ENCODE peak calls at places on chromosome 5, in nine cellular contexts. I, V, Y, N, H, M, C, F and L are unnamed samples.

GRCh38 chr5:167671176-167671575 is 620.3 kb upstream of the WWC1 start:
- DNase-seq in I (no peak), V (no peak), Y (no peak), N (no peak), H (no peak), M (peak), C (no peak), F (no peak), L (no peak)

GRCh38 chr5:80275347-80275746 is 19.5 kb upstream of the SERINC5 start:
- DNase-seq in I (no peak), V (no peak), Y (peak), N (no peak), H (peak), M (peak), C (peak), F (peak), L (peak)

GRCh38 chr5:140628711-140629110 is 4.3 kb downstream of the CD14 start:
- DNase-seq in I (no peak), V (no peak), Y (no peak), N (no peak), H (no peak), M (peak), C (no peak), F (no peak), L (no peak)

GRCh38 chr5:80408475-80408875 is 611 bp downstream of the ZFYVE16 start:
- DNase-seq in I (peak), V (no peak), Y (peak), N (peak), H (peak), M (peak), C (peak), F (peak), L (peak)

GRCh38 chr5:135441256-135441915 is 5.8 kb downstream of the DCANP1 start:
- DNase-seq in I (peak), V (no peak), Y (no peak), N (no peak), H (peak), M (no peak), C (no peak), F (no peak), L (no peak)

GRCh38 chr5:160293901-160294561 is 18.3 kb downstream of the CCNJL start:
- DNase-seq in I (no peak), V (no peak), Y (no peak), N (no peak), H (no peak), M (peak), C (no peak), F (no peak), L (no peak)

GRCh38 chr5:65327582-65327981 is 154.1 kb downstream of the ADAMTS6 start:
- DNase-seq in I (no peak), V (no peak), Y (no peak), N (no peak), H (peak), M (peak), C (no peak), F (no peak), L (peak)

GRCh38 chr5:177527595-177527994 is 10.8 kb upstream of the DDX41 start:
- DNase-seq in I (no peak), V (no peak), Y (no peak), N (no peak), H (no peak), M (no peak), C (no peak), F (no peak), L (no peak)

GRCh38 chr5:135269828-135270545 is 129.0 kb downstream of the MACROH2A1 start:
- DNase-seq in I (no peak), V (no peak), Y (no peak), N (no peak), H (no peak), M (no peak), C (no peak), F (no peak), L (peak)

GRCh38 chr5:107635276-107635675 is 35.5 kb downstream of the EFNA5 start:
- DNase-seq in I (no peak), V (no peak), Y (no peak), N (no peak), H (no peak), M (no peak), C (no peak), F (no peak), L (no peak)

GRCh38 chr5:16558984-16559629 is 57.7 kb downstream of the RETREG1 start:
- DNase-seq in I (no peak), V (no peak), Y (no peak), N (no peak), H (no peak), M (no peak), C (no peak), F (no peak), L (no peak)

GRCh38 chr5:55604611-55605067 is 69.9 kb upstream of the PLPP1 start:
- DNase-seq in I (no peak), V (peak), Y (no peak), N (no peak), H (peak), M (peak), C (no peak), F (no peak), L (peak)

GRCh38 chr5:10467281-10468198 is 25.9 kb downstream of the ROPN1L start:
- DNase-seq in I (no peak), V (peak), Y (no peak), N (no peak), H (peak), M (peak), C (no peak), F (no peak), L (peak)
- H3K4me3 ChIP-seq in I (no peak), V (no peak), Y (no peak), N (no peak), H (no peak), M (no peak), C (no peak), F (no peak), L (no peak)

GRCh38 chr5:73288803-73289720 is 116.1 kb downstream of the TMEM174 start:
- DNase-seq in I (no peak), V (no peak), Y (no peak), N (no peak), H (no peak), M (no peak), C (no peak), F (no peak), L (no peak)

GRCh38 chr5:73286891-73287290 is 113.9 kb downstream of the TMEM174 start:
- DNase-seq in I (no peak), V (no peak), Y (no peak), N (no peak), H (no peak), M (no peak), C (no peak), F (no peak), L (no peak)

GRCh38 chr5:73291873-73292272 is 118.9 kb downstream of the TMEM174 start:
- DNase-seq in I (no peak), V (no peak), Y (no peak), N (no peak), H (no peak), M (no peak), C (no peak), F (no peak), L (no peak)

GRCh38 chr5:73292816-73293459 is 119.9 kb downstream of the TMEM174 start:
- DNase-seq in I (no peak), V (no peak), Y (no peak), N (no peak), H (no peak), M (peak), C (no peak), F (no peak), L (no peak)

GRCh38 chr5:73290242-73290641 is 117.2 kb downstream of the TMEM174 start:
- DNase-seq in I (no peak), V (no peak), Y (no peak), N (no peak), H (no peak), M (no peak), C (no peak), F (no peak), L (no peak)
- TF ChIP-seq CTCF in I (no peak), V (no peak), Y (no peak), N (no peak), H (no peak), M (no peak), C (peak), F (no peak), L (no peak)

GRCh38 chr5:124662261-124662781 is 84.1 kb downstream of the ZNF608 start:
- DNase-seq in I (peak), V (no peak), Y (no peak), N (peak), H (no peak), M (peak), C (no peak), F (peak), L (no peak)
- H3K4me3 ChIP-seq in I (no peak), V (peak), Y (no peak), N (no peak), H (no peak), M (no peak), C (no peak), F (no peak), L (no peak)

DNA sequence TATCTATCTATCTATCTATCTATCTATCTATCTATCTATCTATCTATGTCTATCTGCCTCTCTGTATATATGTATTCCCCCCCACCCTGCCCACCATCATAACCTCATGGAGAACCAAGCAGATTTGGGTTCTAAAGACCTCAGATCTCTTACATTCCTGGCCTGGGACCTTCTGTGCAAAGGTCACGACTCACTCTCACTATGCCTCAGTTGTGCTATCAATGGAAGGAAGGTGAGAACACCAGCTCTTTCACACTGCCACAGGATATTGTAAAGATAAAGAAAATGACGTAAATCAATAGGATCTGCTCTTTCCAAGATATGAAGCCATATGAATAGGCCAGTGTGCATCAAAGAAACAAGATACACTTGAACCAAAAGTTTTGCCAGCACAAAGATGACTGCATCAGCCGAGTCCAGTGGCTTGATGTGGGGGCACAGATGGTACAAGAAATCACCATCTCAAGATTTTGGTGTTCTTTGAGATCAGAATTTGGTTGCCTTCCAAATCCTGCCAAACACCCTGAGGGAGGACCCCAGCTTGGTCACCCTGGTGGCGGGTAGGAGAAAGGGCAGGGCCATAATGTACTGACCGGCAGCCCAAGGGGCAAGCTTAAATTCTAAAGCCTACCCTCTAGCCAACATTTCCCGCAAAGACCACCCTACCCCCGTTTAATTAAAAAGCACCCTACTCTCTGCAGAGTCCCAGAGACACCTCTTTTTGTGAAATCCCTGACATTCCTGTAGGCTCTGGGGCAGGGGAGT is 8.4 kb upstream of the FGF1 start:
- DNase-seq in I (no peak), V (no peak), Y (no peak), N (no peak), H (no peak), M (no peak), C (no peak), F (no peak), L (no peak)
- TF ChIP-seq CTCF in I (no peak), V (peak), Y (peak), N (no peak), H (peak), M (no peak), C (no peak), F (no peak), L (no peak)

GRCh38 chr5:1780621-1780945 is 19.1 kb downstream of the MRPL36 start:
- DNase-seq in I (no peak), V (no peak), Y (no peak), N (no peak), H (peak), M (no peak), C (no peak), F (no peak), L (no peak)
- H3K4me3 ChIP-seq in I (no peak), V (no peak), Y (no peak), N (no peak), H (no peak), M (no peak), C (no peak), F (no peak), L (no peak)

DNA sequence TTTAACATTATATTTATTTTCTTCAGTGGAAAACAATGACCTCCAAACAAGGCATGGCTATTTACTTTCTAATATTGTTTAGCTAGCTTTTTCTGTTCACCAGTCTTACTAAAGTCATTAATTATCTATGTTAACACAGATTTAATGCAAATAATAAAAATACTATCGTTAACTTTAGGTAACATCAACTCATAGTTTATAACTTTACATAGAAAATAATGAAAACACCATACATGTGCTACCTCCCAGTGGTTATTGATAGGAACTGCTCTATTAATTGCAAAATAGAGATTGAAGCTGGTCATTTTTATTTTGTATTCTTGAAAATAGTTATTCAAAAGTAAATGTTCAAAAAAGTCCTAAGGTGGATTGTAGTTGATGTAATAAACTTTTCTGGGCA is 78.3 kb upstream of the HCN1 start:
- DNase-seq in I (no peak), V (no peak), Y (no peak), N (no peak), H (no peak), M (no peak), C (no peak), F (no peak), L (no peak)
- TF ChIP-seq CTCF in I (peak), V (peak), Y (peak), N (no peak), H (no peak), M (no peak), C (peak), F (peak), L (peak)

GRCh38 chr5:51983161-51983560 is 599.9 kb downstream of the ISL1 start:
- DNase-seq in I (no peak), V (no peak), Y (no peak), N (no peak), H (no peak), M (peak), C (no peak), F (no peak), L (no peak)
- H3K4me3 ChIP-seq in I (no peak), V (no peak), Y (no peak), N (no peak), H (no peak), M (no peak), C (no peak), F (no peak), L (no peak)

GRCh38 chr5:54539001-54539400 is 21.4 kb downstream of the SNX18 start:
- DNase-seq in I (no peak), V (no peak), Y (no peak), N (no peak), H (no peak), M (no peak), C (no peak), F (no peak), L (no peak)
- TF ChIP-seq CTCF in I (no peak), V (no peak), Y (no peak), N (no peak), H (no peak), M (no peak), C (no peak), F (no peak), L (no peak)

DNA sequence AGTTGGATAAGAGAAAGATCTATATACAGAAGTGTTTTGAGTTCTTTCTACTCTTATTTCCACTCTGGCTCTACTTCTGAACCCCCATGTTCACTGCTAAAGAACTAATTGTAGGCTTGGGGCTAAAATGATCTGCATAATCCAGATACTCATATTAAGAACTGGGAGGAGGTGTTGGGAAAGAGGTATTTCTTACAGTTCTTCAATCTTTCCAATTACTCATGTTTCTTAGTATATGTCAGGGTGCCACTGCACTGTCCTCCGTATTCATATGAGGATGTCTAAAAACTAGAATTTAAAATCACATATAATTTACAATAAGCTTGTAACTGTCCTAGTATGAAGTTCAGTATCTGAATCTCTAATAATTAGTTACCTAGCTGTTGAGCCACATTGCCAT is 12.7 kb downstream of the NIPBL start:
- DNase-seq in I (no peak), V (no peak), Y (no peak), N (no peak), H (no peak), M (no peak), C (no peak), F (no peak), L (no peak)
- H3K4me3 ChIP-seq in I (no peak), V (no peak), Y (no peak), N (no peak), H (no peak), M (no peak), C (no peak), F (no peak), L (no peak)

GRCh38 chr5:128844354-128844923 is 120.8 kb upstream of the SLC27A6 start:
- DNase-seq in I (no peak), V (no peak), Y (no peak), N (no peak), H (peak), M (peak), C (peak), F (no peak), L (peak)
- TF ChIP-seq CTCF in I (no peak), V (peak), Y (no peak), N (no peak), H (peak), M (no peak), C (peak), F (no peak), L (peak)